ENCODE peak calls at places on chromosomes 11 and 22, in eight cellular contexts. One of them, this sample, is unnamed.

GRCh38 chr11:67645521-67646457 is 4.7 kb downstream of the ACY3 start:
- DNase-seq in psoas muscle: no peak
- DNase-seq in K562: no peak
- DNase-seq in adrenal gland: no peak
- DNase-seq in mesenchymal stem cell: no peak
- DNase-seq in effector memory CD4-positive, alpha-beta T cell: no peak
- DNase-seq in MM.1S: no peak
- DNase-seq in sigmoid colon: no peak
- DNase-seq in this sample: no peak

GRCh38 chr22:27724706-27725105 is 76.8 kb downstream of the MN1 start:
- DNase-seq in adrenal gland: peak; percentile 32
- DNase-seq in K562: no peak
- DNase-seq in sigmoid colon: no peak
- DNase-seq in psoas muscle: no peak
- DNase-seq in effector memory CD4-positive, alpha-beta T cell: no peak
- DNase-seq in mesenchymal stem cell: no peak
- DNase-seq in MM.1S: no peak
- DNase-seq in this sample: no peak

GRCh38 chr22:23072911-23073491 is 2.7 kb downstream of the GNAZ start:
- DNase-seq in effector memory CD4-positive, alpha-beta T cell: no peak
- DNase-seq in K562: no peak
- DNase-seq in sigmoid colon: peak; percentile 38
- DNase-seq in adrenal gland: no peak
- DNase-seq in mesenchymal stem cell: no peak
- DNase-seq in psoas muscle: peak; percentile 20
- DNase-seq in MM.1S: no peak
- DNase-seq in this sample: peak; percentile 24

GRCh38 chr11:11020747-11021149 is 162.9 kb upstream of the ZBED5 start:
- DNase-seq in mesenchymal stem cell: no peak
- DNase-seq in psoas muscle: no peak
- DNase-seq in MM.1S: no peak
- DNase-seq in sigmoid colon: no peak
- DNase-seq in adrenal gland: peak; percentile 68
- DNase-seq in K562: peak; percentile 31
- DNase-seq in effector memory CD4-positive, alpha-beta T cell: no peak
- DNase-seq in this sample: peak; percentile 19

GRCh38 chr11:43145653-43146052 is 166.1 kb upstream of the API5 start:
- DNase-seq in MM.1S: no peak
- DNase-seq in sigmoid colon: no peak
- DNase-seq in effector memory CD4-positive, alpha-beta T cell: no peak
- DNase-seq in K562: no peak
- DNase-seq in adrenal gland: no peak
- DNase-seq in psoas muscle: no peak
- DNase-seq in mesenchymal stem cell: no peak
- DNase-seq in this sample: no peak

GRCh38 chr11:75474878-75475766 is 42.1 kb upstream of the KLHL35 start:
- DNase-seq in sigmoid colon: no peak
- DNase-seq in adrenal gland: peak; percentile 47
- DNase-seq in K562: peak; percentile 91
- DNase-seq in psoas muscle: peak; percentile 84
- DNase-seq in MM.1S: no peak
- DNase-seq in effector memory CD4-positive, alpha-beta T cell: peak; percentile 40
- DNase-seq in mesenchymal stem cell: peak; percentile 76
- DNase-seq in this sample: peak; percentile 29

GRCh38 chr11:94658386-94658785 is 91.2 kb downstream of the PIWIL4 start:
- DNase-seq in K562: no peak
- DNase-seq in MM.1S: no peak
- DNase-seq in effector memory CD4-positive, alpha-beta T cell: no peak
- DNase-seq in mesenchymal stem cell: no peak
- DNase-seq in sigmoid colon: no peak
- DNase-seq in adrenal gland: no peak
- DNase-seq in psoas muscle: no peak
- DNase-seq in this sample: no peak

GRCh38 chr11:92152245-92152644 is 72.4 kb upstream of the FAT3 start:
- DNase-seq in psoas muscle: no peak
- DNase-seq in mesenchymal stem cell: no peak
- DNase-seq in adrenal gland: no peak
- DNase-seq in K562: no peak
- DNase-seq in effector memory CD4-positive, alpha-beta T cell: no peak
- DNase-seq in sigmoid colon: no peak
- DNase-seq in MM.1S: no peak
- DNase-seq in this sample: no peak

GRCh38 chr22:43852605-43853327 is 9.5 kb downstream of the SULT4A1 start:
- DNase-seq in sigmoid colon: peak; percentile 62
- DNase-seq in K562: no peak
- DNase-seq in psoas muscle: peak; percentile 52
- DNase-seq in MM.1S: no peak
- DNase-seq in effector memory CD4-positive, alpha-beta T cell: no peak
- DNase-seq in mesenchymal stem cell: no peak
- DNase-seq in adrenal gland: no peak
- DNase-seq in this sample: no peak

GRCh38 chr11:104650234-104650633 is 248.0 kb downstream of the CASP12 start:
- DNase-seq in psoas muscle: no peak
- DNase-seq in adrenal gland: no peak
- DNase-seq in mesenchymal stem cell: no peak
- DNase-seq in sigmoid colon: no peak
- DNase-seq in K562: no peak
- DNase-seq in MM.1S: no peak
- DNase-seq in effector memory CD4-positive, alpha-beta T cell: no peak
- DNase-seq in this sample: no peak

GRCh38 chr11:111978028-111978771 is 41.1 kb downstream of the DIXDC1 start:
- DNase-seq in adrenal gland: peak; percentile 64
- DNase-seq in MM.1S: no peak
- DNase-seq in mesenchymal stem cell: peak; percentile 83
- DNase-seq in effector memory CD4-positive, alpha-beta T cell: no peak
- DNase-seq in psoas muscle: peak; percentile 61
- DNase-seq in sigmoid colon: peak; percentile 90
- DNase-seq in K562: no peak
- DNase-seq in this sample: peak; percentile 75

GRCh38 chr11:122115520-122116343 is at the start of gene BLID:
- DNase-seq in effector memory CD4-positive, alpha-beta T cell: no peak
- DNase-seq in psoas muscle: peak; percentile 63
- DNase-seq in sigmoid colon: peak; percentile 70
- DNase-seq in K562: no peak
- DNase-seq in MM.1S: no peak
- DNase-seq in adrenal gland: peak; percentile 42
- DNase-seq in mesenchymal stem cell: peak; percentile 54
- DNase-seq in this sample: peak; percentile 44

GRCh38 chr11:4416306-4416705 is 22.8 kb upstream of the TRIM21 start:
- DNase-seq in effector memory CD4-positive, alpha-beta T cell: no peak
- DNase-seq in K562: no peak
- DNase-seq in MM.1S: no peak
- DNase-seq in mesenchymal stem cell: no peak
- DNase-seq in sigmoid colon: no peak
- DNase-seq in psoas muscle: no peak
- DNase-seq in adrenal gland: no peak
- DNase-seq in this sample: no peak

GRCh38 chr11:12411806-12412727 is 34.7 kb downstream of the PARVA start:
- DNase-seq in mesenchymal stem cell: peak; percentile 95
- DNase-seq in psoas muscle: peak; percentile 79
- DNase-seq in adrenal gland: peak; percentile 65
- DNase-seq in MM.1S: peak; percentile 44
- DNase-seq in K562: peak; percentile 76
- DNase-seq in sigmoid colon: peak; percentile 95
- DNase-seq in effector memory CD4-positive, alpha-beta T cell: no peak
- DNase-seq in this sample: peak; percentile 97

GRCh38 chr22:47565607-47566006 is 803.2 kb downstream of the TBC1D22A start:
- DNase-seq in K562: no peak
- DNase-seq in effector memory CD4-positive, alpha-beta T cell: no peak
- DNase-seq in psoas muscle: no peak
- DNase-seq in adrenal gland: no peak
- DNase-seq in sigmoid colon: no peak
- DNase-seq in mesenchymal stem cell: no peak
- DNase-seq in MM.1S: no peak
- DNase-seq in this sample: no peak

GRCh38 chr11:408154-409007 is 6.4 kb downstream of the SIGIRR start:
- DNase-seq in psoas muscle: no peak
- DNase-seq in K562: no peak
- DNase-seq in adrenal gland: no peak
- DNase-seq in sigmoid colon: peak; percentile 62
- DNase-seq in mesenchymal stem cell: no peak
- DNase-seq in effector memory CD4-positive, alpha-beta T cell: no peak
- DNase-seq in MM.1S: no peak
- DNase-seq in this sample: no peak

GRCh38 chr22:47616396-47617020 is 854.1 kb downstream of the TBC1D22A start:
- DNase-seq in sigmoid colon: peak; percentile 57
- DNase-seq in mesenchymal stem cell: no peak
- DNase-seq in effector memory CD4-positive, alpha-beta T cell: no peak
- DNase-seq in MM.1S: no peak
- DNase-seq in adrenal gland: no peak
- DNase-seq in K562: no peak
- DNase-seq in psoas muscle: no peak
- DNase-seq in this sample: no peak

GRCh38 chr11:122100222-122101080 is 15.6 kb downstream of the BLID start:
- DNase-seq in K562: no peak
- DNase-seq in psoas muscle: peak; percentile 76
- DNase-seq in sigmoid colon: peak; percentile 88
- DNase-seq in adrenal gland: peak; percentile 79
- DNase-seq in MM.1S: no peak
- DNase-seq in mesenchymal stem cell: peak; percentile 68
- DNase-seq in effector memory CD4-positive, alpha-beta T cell: no peak
- DNase-seq in this sample: peak; percentile 80

GRCh38 chr11:2138436-2139117 is 612 bp downstream of the IGF2 start:
- DNase-seq in mesenchymal stem cell: peak; percentile 54
- DNase-seq in K562: peak; percentile 34
- DNase-seq in adrenal gland: no peak
- DNase-seq in effector memory CD4-positive, alpha-beta T cell: no peak
- DNase-seq in psoas muscle: peak; percentile 53
- DNase-seq in sigmoid colon: no peak
- DNase-seq in MM.1S: no peak
- DNase-seq in this sample: no peak

DNA sequence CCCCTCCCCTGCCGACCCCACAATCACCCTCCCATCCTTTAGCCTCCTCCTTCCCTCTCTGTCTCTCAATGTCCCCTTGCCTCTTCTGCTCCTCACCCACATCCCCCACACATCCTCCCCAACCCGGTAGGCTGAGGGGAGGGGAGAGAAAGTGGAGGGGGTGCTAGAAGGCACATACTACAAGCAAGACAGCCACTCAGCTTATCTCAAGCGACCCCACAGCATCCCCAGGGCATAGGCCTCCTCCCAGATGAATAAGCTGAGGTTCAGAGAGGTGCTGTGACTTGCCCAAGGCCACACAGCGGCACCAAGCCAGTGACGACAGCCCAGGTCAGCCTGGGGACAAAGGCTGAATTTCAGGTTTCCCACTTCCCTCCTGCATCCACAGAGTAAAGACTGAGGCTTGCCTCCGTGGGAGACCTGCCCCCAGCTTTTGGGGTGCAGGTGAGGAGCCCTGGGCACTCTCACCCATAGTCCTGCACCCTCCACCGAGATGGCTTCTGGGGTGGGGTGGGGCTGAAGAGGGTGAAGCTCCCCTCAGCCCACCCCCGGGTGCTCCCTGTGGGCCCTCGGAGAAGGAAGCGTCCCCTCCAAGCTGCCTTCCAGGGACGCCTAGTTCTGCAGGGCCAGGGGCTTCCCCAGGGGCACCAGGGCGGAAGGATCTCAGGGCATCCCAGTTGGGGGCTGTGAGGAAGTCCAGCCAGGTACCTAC is 511 bp downstream of the RAC2 start:
- DNase-seq in sigmoid colon: no peak
- DNase-seq in MM.1S: no peak
- DNase-seq in mesenchymal stem cell: no peak
- DNase-seq in effector memory CD4-positive, alpha-beta T cell: no peak
- DNase-seq in psoas muscle: no peak
- DNase-seq in K562: no peak
- DNase-seq in adrenal gland: no peak
- DNase-seq in this sample: no peak
- H3K4me1 ChIP-seq in sigmoid colon: no peaks in the 10 kb centered on the region
- H3K4me1 ChIP-seq in MM.1S: peaks cover 47% of the 10 kb centered on the region
- H3K4me1 ChIP-seq in mesenchymal stem cell: peaks cover 36% of the 10 kb centered on the region
- H3K4me1 ChIP-seq in effector memory CD4-positive, alpha-beta T cell: peaks cover 48% of the 10 kb centered on the region
- H3K4me1 ChIP-seq in psoas muscle: no peaks in the 10 kb centered on the region
- H3K4me1 ChIP-seq in K562: peaks cover 29% of the 10 kb centered on the region
- H3K4me1 ChIP-seq in adrenal gland: no peaks in the 10 kb centered on the region
- H3K4me1 ChIP-seq in this sample: peaks cover 9% of the 10 kb centered on the region

DNA sequence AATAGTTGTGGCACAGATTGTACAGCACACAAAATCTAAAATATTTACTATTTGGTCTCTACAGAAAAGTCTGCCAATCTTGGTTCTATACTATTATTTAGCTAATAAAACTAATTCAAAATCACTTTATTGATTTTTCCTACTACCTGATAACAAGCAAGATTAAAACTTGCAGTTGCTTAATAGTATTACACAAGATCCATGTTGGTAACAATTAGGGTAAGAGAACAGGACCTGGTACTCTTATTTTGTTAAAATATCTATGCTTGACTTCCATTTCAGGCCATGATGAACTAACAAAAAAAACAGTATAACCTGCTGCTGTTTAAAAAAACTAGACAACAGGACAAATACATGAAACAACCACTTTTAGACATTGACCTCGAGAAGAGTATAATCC is 52.4 kb downstream of the CWF19L2 start:
- DNase-seq in mesenchymal stem cell: no peak
- DNase-seq in K562: no peak
- DNase-seq in adrenal gland: no peak
- DNase-seq in effector memory CD4-positive, alpha-beta T cell: no peak
- DNase-seq in sigmoid colon: no peak
- DNase-seq in MM.1S: no peak
- DNase-seq in psoas muscle: no peak
- DNase-seq in this sample: no peak
- H3K4me1 ChIP-seq in mesenchymal stem cell: no peaks in the 10 kb centered on the region
- H3K4me1 ChIP-seq in K562: no peaks in the 10 kb centered on the region
- H3K4me1 ChIP-seq in adrenal gland: no peaks in the 10 kb centered on the region
- H3K4me1 ChIP-seq in effector memory CD4-positive, alpha-beta T cell: no peaks in the 10 kb centered on the region
- H3K4me1 ChIP-seq in sigmoid colon: no peaks in the 10 kb centered on the region
- H3K4me1 ChIP-seq in MM.1S: no peaks in the 10 kb centered on the region
- H3K4me1 ChIP-seq in psoas muscle: no peaks in the 10 kb centered on the region
- H3K4me1 ChIP-seq in this sample: no peaks in the 10 kb centered on the region

GRCh38 chr11:114162719-114163123 is 103.2 kb downstream of the ZBTB16 start:
- DNase-seq in adrenal gland: peak; percentile 96
- DNase-seq in sigmoid colon: peak; percentile 99
- DNase-seq in psoas muscle: peak; percentile 92
- DNase-seq in effector memory CD4-positive, alpha-beta T cell: no peak
- DNase-seq in MM.1S: no peak
- DNase-seq in K562: no peak
- DNase-seq in mesenchymal stem cell: peak; percentile 99
- DNase-seq in this sample: peak; percentile 95
- H3K4me1 ChIP-seq in adrenal gland: peaks cover 93% of the 10 kb centered on the region
- H3K4me1 ChIP-seq in sigmoid colon: no peaks in the 10 kb centered on the region
- H3K4me1 ChIP-seq in psoas muscle: peaks cover 89% of the 10 kb centered on the region
- H3K4me1 ChIP-seq in effector memory CD4-positive, alpha-beta T cell: peaks cover 44% of the 10 kb centered on the region
- H3K4me1 ChIP-seq in MM.1S: peaks cover 34% of the 10 kb centered on the region
- H3K4me1 ChIP-seq in K562: peaks cover 33% of the 10 kb centered on the region
- H3K4me1 ChIP-seq in mesenchymal stem cell: peaks cover 17% of the 10 kb centered on the region
- H3K4me1 ChIP-seq in this sample: peaks cover 14% of the 10 kb centered on the region

DNA sequence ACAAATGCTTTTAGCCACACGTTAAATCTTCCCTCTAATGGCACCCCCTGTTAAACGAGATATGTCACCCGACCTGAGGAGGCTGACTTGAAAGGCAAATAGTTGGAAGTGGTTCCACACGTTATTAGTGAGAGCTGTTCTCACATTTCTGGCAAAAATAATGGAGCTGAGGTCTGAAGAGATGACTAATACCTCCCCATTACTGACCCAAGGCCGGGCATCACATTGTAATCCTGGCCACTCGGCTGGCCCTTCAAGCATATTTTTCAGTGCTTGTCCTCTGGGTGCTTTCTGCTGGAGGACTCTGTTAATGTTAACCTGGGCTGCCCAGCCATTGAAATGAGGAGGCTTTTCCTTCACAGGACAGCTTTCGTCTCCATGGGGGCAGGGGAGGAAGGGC is 260.0 kb upstream of the CADM1 start:
- DNase-seq in MM.1S: no peak
- DNase-seq in effector memory CD4-positive, alpha-beta T cell: no peak
- DNase-seq in K562: no peak
- DNase-seq in sigmoid colon: no peak
- DNase-seq in mesenchymal stem cell: no peak
- DNase-seq in adrenal gland: peak; percentile 73
- DNase-seq in psoas muscle: no peak
- DNase-seq in this sample: peak; percentile 67
- H3K4me1 ChIP-seq in MM.1S: no peaks in the 10 kb centered on the region
- H3K4me1 ChIP-seq in effector memory CD4-positive, alpha-beta T cell: no peaks in the 10 kb centered on the region
- H3K4me1 ChIP-seq in K562: peaks cover 11% of the 10 kb centered on the region
- H3K4me1 ChIP-seq in sigmoid colon: no peaks in the 10 kb centered on the region
- H3K4me1 ChIP-seq in mesenchymal stem cell: peaks cover 16% of the 10 kb centered on the region
- H3K4me1 ChIP-seq in adrenal gland: no peaks in the 10 kb centered on the region
- H3K4me1 ChIP-seq in psoas muscle: peaks cover 3% of the 10 kb centered on the region
- H3K4me1 ChIP-seq in this sample: no peaks in the 10 kb centered on the region